ENCODE peak calls at places on chromosomes 1 and 21, in nine cellular contexts. One of them, this sample, is unnamed.

GRCh38 chr1:17582124-17582768 is 42.7 kb downstream of the ARHGEF10L start:
- DNase-seq in effector CD8-positive, alpha-beta T cell: no peak
- DNase-seq in ACHN: no peak
- DNase-seq in Calu3: no peak
- DNase-seq in thoracic aorta: no peak
- DNase-seq in NCI-H1092: no peak
- DNase-seq in A549: no peak
- DNase-seq in neural crest cell: no peak
- DNase-seq in mammary epithelial cell: peak
- DNase-seq in this sample: no peak

GRCh38 chr1:22171951-22172715 is 29.2 kb upstream of the WNT4 start:
- DNase-seq in thoracic aorta: no peak
- DNase-seq in mammary epithelial cell: peak
- DNase-seq in A549: no peak
- DNase-seq in NCI-H1092: no peak
- DNase-seq in Calu3: no peak
- DNase-seq in effector CD8-positive, alpha-beta T cell: no peak
- DNase-seq in ACHN: no peak
- DNase-seq in neural crest cell: no peak
- DNase-seq in this sample: no peak

GRCh38 chr1:51842255-51842654 is 36.3 kb downstream of the NRDC start:
- DNase-seq in A549: no peak
- DNase-seq in ACHN: no peak
- DNase-seq in effector CD8-positive, alpha-beta T cell: no peak
- DNase-seq in neural crest cell: no peak
- DNase-seq in Calu3: no peak
- DNase-seq in thoracic aorta: no peak
- DNase-seq in mammary epithelial cell: no peak
- DNase-seq in NCI-H1092: no peak
- DNase-seq in this sample: no peak

GRCh38 chr1:70970407-70970806 is 77.2 kb downstream of the PTGER3 start:
- DNase-seq in effector CD8-positive, alpha-beta T cell: no peak
- DNase-seq in NCI-H1092: no peak
- DNase-seq in thoracic aorta: no peak
- DNase-seq in mammary epithelial cell: no peak
- DNase-seq in Calu3: no peak
- DNase-seq in A549: no peak
- DNase-seq in ACHN: no peak
- DNase-seq in neural crest cell: no peak
- DNase-seq in this sample: no peak

GRCh38 chr1:53198241-53198651 is 1.6 kb downstream of the CPT2 start:
- DNase-seq in thoracic aorta: no peak
- DNase-seq in NCI-H1092: no peak
- DNase-seq in Calu3: no peak
- DNase-seq in mammary epithelial cell: peak
- DNase-seq in ACHN: no peak
- DNase-seq in effector CD8-positive, alpha-beta T cell: no peak
- DNase-seq in A549: no peak
- DNase-seq in neural crest cell: no peak
- DNase-seq in this sample: no peak

GRCh38 chr1:13469343-13469742 is 44.5 kb downstream of the LRRC38 start:
- DNase-seq in mammary epithelial cell: no peak
- DNase-seq in effector CD8-positive, alpha-beta T cell: no peak
- DNase-seq in NCI-H1092: no peak
- DNase-seq in thoracic aorta: no peak
- DNase-seq in Calu3: no peak
- DNase-seq in ACHN: no peak
- DNase-seq in A549: peak
- DNase-seq in neural crest cell: peak
- DNase-seq in this sample: peak

GRCh38 chr21:16573581-16573980 is 843.8 kb downstream of the USP25 start:
- DNase-seq in A549: no peak
- DNase-seq in thoracic aorta: no peak
- DNase-seq in ACHN: no peak
- DNase-seq in effector CD8-positive, alpha-beta T cell: no peak
- DNase-seq in mammary epithelial cell: no peak
- DNase-seq in NCI-H1092: no peak
- DNase-seq in neural crest cell: no peak
- DNase-seq in Calu3: no peak
- DNase-seq in this sample: no peak

GRCh38 chr1:174225499-174226204 is 66.3 kb downstream of the RABGAP1L start:
- DNase-seq in ACHN: no peak
- DNase-seq in A549: no peak
- DNase-seq in mammary epithelial cell: no peak
- DNase-seq in thoracic aorta: no peak
- DNase-seq in effector CD8-positive, alpha-beta T cell: no peak
- DNase-seq in Calu3: no peak
- DNase-seq in neural crest cell: no peak
- DNase-seq in NCI-H1092: no peak
- DNase-seq in this sample: no peak

GRCh38 chr1:9652379-9653194 is 1.1 kb downstream of the PIK3CD start:
- DNase-seq in effector CD8-positive, alpha-beta T cell: peak
- DNase-seq in neural crest cell: no peak
- DNase-seq in ACHN: no peak
- DNase-seq in thoracic aorta: no peak
- DNase-seq in NCI-H1092: no peak
- DNase-seq in Calu3: no peak
- DNase-seq in A549: no peak
- DNase-seq in mammary epithelial cell: no peak
- DNase-seq in this sample: peak

GRCh38 chr1:203672354-203672753 is 45.7 kb downstream of the ATP2B4 start:
- DNase-seq in ACHN: no peak
- DNase-seq in NCI-H1092: peak
- DNase-seq in A549: no peak
- DNase-seq in neural crest cell: peak
- DNase-seq in mammary epithelial cell: no peak
- DNase-seq in Calu3: no peak
- DNase-seq in thoracic aorta: no peak
- DNase-seq in effector CD8-positive, alpha-beta T cell: no peak
- DNase-seq in this sample: no peak

GRCh38 chr1:31381394-31382287 is 8.8 kb upstream of the FABP3 start:
- DNase-seq in ACHN: no peak
- DNase-seq in thoracic aorta: no peak
- DNase-seq in mammary epithelial cell: no peak
- DNase-seq in neural crest cell: no peak
- DNase-seq in NCI-H1092: no peak
- DNase-seq in A549: no peak
- DNase-seq in Calu3: peak
- DNase-seq in effector CD8-positive, alpha-beta T cell: no peak
- DNase-seq in this sample: no peak

GRCh38 chr1:242842094-242842493 is 317.6 kb upstream of the PLD5 start:
- DNase-seq in ACHN: peak
- DNase-seq in NCI-H1092: no peak
- DNase-seq in mammary epithelial cell: no peak
- DNase-seq in neural crest cell: no peak
- DNase-seq in A549: no peak
- DNase-seq in Calu3: no peak
- DNase-seq in effector CD8-positive, alpha-beta T cell: no peak
- DNase-seq in thoracic aorta: no peak
- DNase-seq in this sample: no peak

GRCh38 chr21:46604329-46604974 is 430 bp downstream of the S100B start:
- DNase-seq in Calu3: no peak
- DNase-seq in NCI-H1092: no peak
- DNase-seq in thoracic aorta: no peak
- DNase-seq in ACHN: no peak
- DNase-seq in effector CD8-positive, alpha-beta T cell: no peak
- DNase-seq in A549: no peak
- DNase-seq in neural crest cell: no peak
- DNase-seq in mammary epithelial cell: no peak
- DNase-seq in this sample: no peak

GRCh38 chr1:111955755-111956154 is 33.7 kb downstream of the KCND3 start:
- DNase-seq in effector CD8-positive, alpha-beta T cell: no peak
- DNase-seq in NCI-H1092: no peak
- DNase-seq in Calu3: no peak
- DNase-seq in thoracic aorta: no peak
- DNase-seq in mammary epithelial cell: peak
- DNase-seq in neural crest cell: no peak
- DNase-seq in ACHN: no peak
- DNase-seq in A549: no peak
- DNase-seq in this sample: no peak

GRCh38 chr1:47179988-47180563 is 9.8 kb downstream of the PDZK1IP1 start:
- DNase-seq in mammary epithelial cell: no peak
- DNase-seq in neural crest cell: no peak
- DNase-seq in effector CD8-positive, alpha-beta T cell: no peak
- DNase-seq in thoracic aorta: no peak
- DNase-seq in A549: no peak
- DNase-seq in Calu3: no peak
- DNase-seq in ACHN: no peak
- DNase-seq in NCI-H1092: no peak
- DNase-seq in this sample: no peak

GRCh38 chr1:54229281-54229891 is 29.4 kb downstream of the MRPL37 start:
- DNase-seq in neural crest cell: no peak
- DNase-seq in thoracic aorta: no peak
- DNase-seq in Calu3: peak
- DNase-seq in mammary epithelial cell: peak
- DNase-seq in ACHN: peak
- DNase-seq in NCI-H1092: no peak
- DNase-seq in A549: no peak
- DNase-seq in effector CD8-positive, alpha-beta T cell: no peak
- DNase-seq in this sample: no peak

GRCh38 chr21:32412162-32412997 is at the start of gene EVA1C:
- DNase-seq in neural crest cell: no peak
- DNase-seq in mammary epithelial cell: peak
- DNase-seq in NCI-H1092: no peak
- DNase-seq in ACHN: no peak
- DNase-seq in Calu3: peak
- DNase-seq in thoracic aorta: no peak
- DNase-seq in effector CD8-positive, alpha-beta T cell: peak
- DNase-seq in A549: peak
- DNase-seq in this sample: no peak

GRCh38 chr1:114458208-114458777 is 52.7 kb downstream of the TRIM33 start:
- DNase-seq in effector CD8-positive, alpha-beta T cell: no peak
- DNase-seq in mammary epithelial cell: peak
- DNase-seq in NCI-H1092: no peak
- DNase-seq in ACHN: no peak
- DNase-seq in A549: no peak
- DNase-seq in Calu3: peak
- DNase-seq in thoracic aorta: no peak
- DNase-seq in neural crest cell: no peak
- DNase-seq in this sample: no peak

GRCh38 chr1:238647877-238648276 is 738.5 kb upstream of the CHRM3 start:
- DNase-seq in mammary epithelial cell: peak
- DNase-seq in A549: peak
- DNase-seq in neural crest cell: no peak
- DNase-seq in ACHN: peak
- DNase-seq in effector CD8-positive, alpha-beta T cell: no peak
- DNase-seq in thoracic aorta: no peak
- DNase-seq in Calu3: peak
- DNase-seq in NCI-H1092: no peak
- DNase-seq in this sample: no peak

GRCh38 chr1:53107570-53108322 is 34.7 kb downstream of the SLC1A7 start:
- DNase-seq in Calu3: no peak
- DNase-seq in thoracic aorta: no peak
- DNase-seq in effector CD8-positive, alpha-beta T cell: no peak
- DNase-seq in neural crest cell: no peak
- DNase-seq in NCI-H1092: peak
- DNase-seq in A549: peak
- DNase-seq in ACHN: no peak
- DNase-seq in mammary epithelial cell: no peak
- DNase-seq in this sample: no peak

GRCh38 chr1:180236698-180237509 is 6.8 kb downstream of the LHX4 start:
- DNase-seq in ACHN: no peak
- DNase-seq in neural crest cell: no peak
- DNase-seq in A549: no peak
- DNase-seq in mammary epithelial cell: no peak
- DNase-seq in effector CD8-positive, alpha-beta T cell: no peak
- DNase-seq in thoracic aorta: no peak
- DNase-seq in Calu3: no peak
- DNase-seq in NCI-H1092: no peak
- DNase-seq in this sample: no peak

GRCh38 chr1:226643167-226643566 is 94.6 kb downstream of the STUM start:
- DNase-seq in NCI-H1092: no peak
- DNase-seq in neural crest cell: no peak
- DNase-seq in mammary epithelial cell: peak
- DNase-seq in A549: no peak
- DNase-seq in thoracic aorta: no peak
- DNase-seq in effector CD8-positive, alpha-beta T cell: peak
- DNase-seq in ACHN: peak
- DNase-seq in Calu3: peak
- DNase-seq in this sample: peak

GRCh38 chr1:151916959-151917358 is 7.6 kb upstream of the THEM4 start:
- DNase-seq in ACHN: no peak
- DNase-seq in A549: no peak
- DNase-seq in neural crest cell: no peak
- DNase-seq in effector CD8-positive, alpha-beta T cell: no peak
- DNase-seq in thoracic aorta: no peak
- DNase-seq in mammary epithelial cell: no peak
- DNase-seq in NCI-H1092: no peak
- DNase-seq in Calu3: no peak
- DNase-seq in this sample: no peak

GRCh38 chr21:22342855-22343254 is 1344.6 kb downstream of the NCAM2 start:
- DNase-seq in thoracic aorta: no peak
- DNase-seq in neural crest cell: no peak
- DNase-seq in mammary epithelial cell: no peak
- DNase-seq in effector CD8-positive, alpha-beta T cell: no peak
- DNase-seq in NCI-H1092: no peak
- DNase-seq in ACHN: no peak
- DNase-seq in A549: no peak
- DNase-seq in Calu3: no peak
- DNase-seq in this sample: no peak

GRCh38 chr21:46057111-46057709 is 40.7 kb upstream of the COL6A2 start:
- DNase-seq in thoracic aorta: no peak
- DNase-seq in neural crest cell: no peak
- DNase-seq in ACHN: no peak
- DNase-seq in Calu3: no peak
- DNase-seq in NCI-H1092: no peak
- DNase-seq in A549: no peak
- DNase-seq in mammary epithelial cell: no peak
- DNase-seq in effector CD8-positive, alpha-beta T cell: peak
- DNase-seq in this sample: no peak

GRCh38 chr1:156489166-156489934 is 11.2 kb downstream of the MEF2D start:
- DNase-seq in Calu3: no peak
- DNase-seq in effector CD8-positive, alpha-beta T cell: no peak
- DNase-seq in NCI-H1092: peak
- DNase-seq in thoracic aorta: no peak
- DNase-seq in mammary epithelial cell: no peak
- DNase-seq in ACHN: no peak
- DNase-seq in A549: no peak
- DNase-seq in neural crest cell: no peak
- DNase-seq in this sample: no peak

GRCh38 chr1:25001125-25001915 is 71.2 kb upstream of the RUNX3 start:
- DNase-seq in neural crest cell: no peak
- DNase-seq in thoracic aorta: no peak
- DNase-seq in A549: no peak
- DNase-seq in ACHN: no peak
- DNase-seq in NCI-H1092: no peak
- DNase-seq in effector CD8-positive, alpha-beta T cell: no peak
- DNase-seq in Calu3: no peak
- DNase-seq in mammary epithelial cell: no peak
- DNase-seq in this sample: no peak

GRCh38 chr21:28086861-28087581 is 905.7 kb downstream of the LTN1 start:
- DNase-seq in effector CD8-positive, alpha-beta T cell: no peak
- DNase-seq in A549: no peak
- DNase-seq in ACHN: no peak
- DNase-seq in NCI-H1092: no peak
- DNase-seq in Calu3: no peak
- DNase-seq in thoracic aorta: no peak
- DNase-seq in neural crest cell: no peak
- DNase-seq in mammary epithelial cell: no peak
- DNase-seq in this sample: no peak

GRCh38 chr1:32890516-32891240 is 4.4 kb downstream of the HPCA start:
- DNase-seq in ACHN: no peak
- DNase-seq in Calu3: no peak
- DNase-seq in neural crest cell: no peak
- DNase-seq in thoracic aorta: no peak
- DNase-seq in mammary epithelial cell: no peak
- DNase-seq in A549: no peak
- DNase-seq in NCI-H1092: no peak
- DNase-seq in effector CD8-positive, alpha-beta T cell: no peak
- DNase-seq in this sample: no peak

GRCh38 chr1:206965781-206966180 is 4.5 kb downstream of the FCAMR start:
- DNase-seq in effector CD8-positive, alpha-beta T cell: no peak
- DNase-seq in Calu3: no peak
- DNase-seq in NCI-H1092: no peak
- DNase-seq in ACHN: no peak
- DNase-seq in mammary epithelial cell: no peak
- DNase-seq in thoracic aorta: no peak
- DNase-seq in neural crest cell: no peak
- DNase-seq in A549: no peak
- DNase-seq in this sample: no peak

GRCh38 chr1:209651148-209651547 is 1.1 kb downstream of the LAMB3 start:
- DNase-seq in effector CD8-positive, alpha-beta T cell: no peak
- DNase-seq in NCI-H1092: no peak
- DNase-seq in thoracic aorta: no peak
- DNase-seq in A549: peak
- DNase-seq in Calu3: peak
- DNase-seq in neural crest cell: no peak
- DNase-seq in ACHN: peak
- DNase-seq in mammary epithelial cell: peak
- DNase-seq in this sample: peak